ENCODE peak calls at places on chromosomes 2 and 18, in nine cellular contexts. N is stomach, T is suprapubic skin, R is prostate gland, M is K562, S is GM12891, G is spleen, H is GM12878, K is HCT116. V is an unnamed sample.

GRCh38 chr2:196268022-196268421 is 96.6 kb upstream of the STK17B start:
- DNase-seq in N (no peak), T (no peak), R (no peak), M (no peak), S (no peak), G (no peak), H (no peak), K (no peak), V (no peak)

GRCh38 chr2:160417745-160418397 is 75.7 kb downstream of the RBMS1 start:
- DNase-seq in N (no peak), T (no peak), R (no peak), M (no peak), S (no peak), G (no peak), H (no peak), K (no peak), V (no peak)

GRCh38 chr2:197141669-197142068 is 168.9 kb downstream of the ANKRD44 start:
- DNase-seq in N (no peak), T (no peak), R (no peak), M (no peak), S (no peak), G (no peak), H (no peak), K (no peak), V (no peak)

GRCh38 chr2:241890524-241891235 is 21.2 kb downstream of the RTP5 start:
- DNase-seq in N (peak; percentile 60), T (no peak), R (peak; percentile 82), M (no peak), S (no peak), G (no peak), H (no peak), K (no peak), V (peak; percentile 74)

GRCh38 chr2:80473069-80473468 is 168.5 kb upstream of the LRRTM1 start:
- DNase-seq in N (no peak), T (no peak), R (no peak), M (no peak), S (no peak), G (no peak), H (no peak), K (no peak), V (no peak)

GRCh38 chr18:12883684-12884520 is at the start of gene PTPN2:
- DNase-seq in N (peak; percentile 94), T (peak; percentile 94), R (peak; percentile 92), M (peak; percentile 91), S (peak; percentile 83), G (peak; percentile 99), H (peak; percentile 77), K (peak; percentile 82), V (peak; percentile 90)

GRCh38 chr2:35428548-35428947 is 927.0 kb upstream of the CRIM1 start:
- DNase-seq in N (peak; percentile 32), T (no peak), R (peak; percentile 4), M (peak; percentile 26), S (peak; percentile 2), G (no peak), H (no peak), K (no peak), V (no peak)

GRCh38 chr2:48448274-48449061 is 81.5 kb upstream of the STON1 start:
- DNase-seq in N (no peak), T (no peak), R (peak; percentile 22), M (no peak), S (no peak), G (no peak), H (peak; percentile 53), K (no peak), V (no peak)

GRCh38 chr2:128374001-128374710 is 55.5 kb upstream of the HS6ST1 start:
- DNase-seq in N (peak; percentile 25), T (peak; percentile 77), R (peak; percentile 71), M (no peak), S (no peak), G (peak; percentile 60), H (no peak), K (no peak), V (peak; percentile 41)

GRCh38 chr18:36419913-36420531 is 122.5 kb downstream of the FHOD3 start:
- DNase-seq in N (no peak), T (no peak), R (no peak), M (no peak), S (no peak), G (no peak), H (no peak), K (peak; percentile 60), V (no peak)

GRCh38 chr2:65711863-65712262 is 279.5 kb upstream of the SPRED2 start:
- DNase-seq in N (no peak), T (no peak), R (no peak), M (no peak), S (no peak), G (no peak), H (no peak), K (no peak), V (no peak)

GRCh38 chr18:78957140-78957539 is 22.5 kb upstream of the SALL3 start:
- DNase-seq in N (no peak), T (no peak), R (no peak), M (peak; percentile 20), S (no peak), G (no peak), H (no peak), K (no peak), V (no peak)

GRCh38 chr18:44028109-44028508 is 652.6 kb upstream of the SETBP1 start:
- DNase-seq in N (no peak), T (no peak), R (no peak), M (no peak), S (no peak), G (no peak), H (no peak), K (no peak), V (no peak)

GRCh38 chr18:11008544-11008943 is 140.8 kb downstream of the PIEZO2 start:
- DNase-seq in N (no peak), T (no peak), R (no peak), M (no peak), S (no peak), G (no peak), H (no peak), K (no peak), V (no peak)

DNA sequence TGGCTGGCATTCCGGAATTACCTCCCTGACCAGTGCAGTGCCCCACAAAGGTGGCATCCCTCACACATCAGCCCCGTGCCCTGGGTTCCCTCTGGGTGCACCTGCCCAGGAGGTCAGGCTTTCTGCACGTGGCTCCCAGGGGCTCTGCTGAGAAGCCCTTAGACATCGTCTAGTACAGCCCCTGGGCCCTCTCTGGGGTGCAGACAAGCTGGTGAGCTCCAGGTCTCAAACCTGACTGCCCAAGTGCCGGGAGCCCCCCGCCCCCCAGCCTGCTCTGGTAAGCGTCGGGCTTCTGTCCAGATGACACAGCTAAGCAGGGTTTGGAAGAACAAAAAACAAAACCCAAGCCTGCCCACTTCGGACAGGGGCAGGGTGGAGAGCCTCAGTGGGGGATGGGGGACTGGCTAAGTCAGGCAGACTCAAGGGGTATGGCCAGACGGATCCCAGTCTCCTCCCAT is 20.2 kb downstream of the TWIST2 start:
- DNase-seq in N (no peak), T (peak; percentile 70), R (no peak), M (no peak), S (no peak), G (peak; percentile 68), H (no peak), K (no peak), V (no peak)
- TF ChIP-seq POLR2AphosphoS5 in N (no peak), T (no peak), R (no peak), M (no peak), S (no peak), G (no peak), H (no peak), K (no peak), V (no peak)

GRCh38 chr2:218236829-218237228 is 19.8 kb downstream of the ARPC2 start:
- DNase-seq in N (no peak), T (no peak), R (no peak), M (no peak), S (no peak), G (no peak), H (no peak), K (no peak), V (no peak)

GRCh38 chr2:218244204-218244603 is 16.6 kb upstream of the GPBAR1 start:
- DNase-seq in N (no peak), T (no peak), R (no peak), M (no peak), S (no peak), G (no peak), H (no peak), K (no peak), V (no peak)

GRCh38 chr2:218235017-218235416 is 18.0 kb downstream of the ARPC2 start:
- DNase-seq in N (no peak), T (no peak), R (no peak), M (no peak), S (no peak), G (no peak), H (no peak), K (no peak), V (no peak)

GRCh38 chr2:218234487-218234886 is 17.5 kb downstream of the ARPC2 start:
- DNase-seq in N (no peak), T (no peak), R (no peak), M (no peak), S (no peak), G (no peak), H (no peak), K (no peak), V (no peak)

DNA sequence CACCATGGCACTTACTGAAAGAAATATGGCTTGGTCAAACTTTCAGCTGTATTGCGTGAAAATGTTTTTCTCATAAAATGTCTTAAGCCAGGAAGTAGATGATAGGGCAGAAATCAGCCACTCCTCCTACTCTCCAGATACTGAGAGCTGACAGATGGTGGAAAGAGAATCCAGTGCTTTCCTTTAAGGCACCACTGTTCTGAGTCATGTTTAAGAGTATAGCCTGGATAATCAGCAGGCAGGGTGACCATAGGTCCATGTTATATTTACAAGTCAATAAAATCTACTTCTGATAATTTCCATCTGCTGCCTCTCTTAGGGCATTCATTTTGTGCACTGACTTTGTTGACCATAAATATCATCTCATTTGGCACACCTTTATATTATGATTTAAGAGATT is 21.9 kb downstream of the ARPC2 start:
- DNase-seq in N (no peak), T (no peak), R (no peak), M (no peak), S (no peak), G (no peak), H (no peak), K (no peak), V (no peak)
- TF ChIP-seq POLR2A in N (no peak), T (no peak), R (no peak), M (no peak), S (no peak), G (no peak), H (no peak), K (no peak), V (no peak)

DNA sequence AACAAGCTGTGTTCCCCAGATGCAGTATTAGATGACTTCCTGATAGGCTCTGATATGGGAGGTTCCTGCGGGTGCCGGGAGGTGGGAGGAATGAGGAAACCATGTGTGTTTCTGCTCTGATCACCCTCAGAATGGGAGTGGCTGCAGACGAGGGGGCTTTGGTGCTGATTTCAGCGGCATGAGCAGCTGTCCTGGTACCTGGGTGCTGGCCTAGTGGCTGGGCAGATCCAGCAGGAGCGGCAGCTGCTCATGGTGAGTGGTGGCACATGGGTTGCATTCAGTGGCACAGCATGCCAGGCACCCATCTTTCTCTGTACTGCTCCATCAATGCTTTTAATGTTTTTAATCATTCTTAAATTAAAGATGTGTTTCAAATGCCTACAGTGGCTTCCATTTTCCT is 177.2 kb upstream of the NETO1 start:
- DNase-seq in N (no peak), T (no peak), R (no peak), M (no peak), S (no peak), G (no peak), H (no peak), K (no peak), V (no peak)
- TF ChIP-seq POLR2AphosphoS5 in N (no peak), T (no peak), R (no peak), M (no peak), S (no peak), G (no peak), H (no peak), K (no peak), V (no peak)

GRCh38 chr18:54888933-54889332 is 60.7 kb downstream of the RAB27B start:
- DNase-seq in N (no peak), T (no peak), R (no peak), M (no peak), S (no peak), G (no peak), H (no peak), K (no peak), V (no peak)
- TF ChIP-seq POLR2A in N (no peak), T (no peak), R (no peak), M (no peak), S (no peak), G (no peak), H (no peak), K (no peak), V (no peak)

V was measured in breast epithelium.